ENCODE peak calls at places on chromosomes 4 and X, in five cellular contexts. P, D, N, G and H are unnamed samples.

GRCh38 chrX:18377802-18378201 is 23.3 kb upstream of the SCML2 start:
- DNase-seq in P (no peak), D (peak), N (peak), G (no peak), H (no peak)

GRCh38 chrX:48492293-48492910 is 16.4 kb upstream of the PORCN start:
- DNase-seq in P (no peak), D (peak), N (no peak), G (no peak), H (no peak)

GRCh38 chr4:41977709-41978108 is 3.8 kb upstream of the DCAF4L1 start:
- DNase-seq in P (no peak), D (peak), N (no peak), G (no peak), H (no peak)

GRCh38 chr4:125313497-125313896 is 1.3 kb upstream of the FAT4 start:
- DNase-seq in P (no peak), D (peak), N (peak), G (no peak), H (no peak)

GRCh38 chrX:2526390-2526789 is 25.6 kb upstream of the DHRSX start:
- DNase-seq in P (no peak), D (no peak), N (no peak), G (no peak), H (no peak)

GRCh38 chr4:84971319-84971932 is 4.9 kb upstream of the WDFY3 start:
- DNase-seq in P (no peak), D (peak), N (peak), G (no peak), H (no peak)

GRCh38 chr4:16199132-16199531 is 27.1 kb downstream of the TAPT1 start:
- DNase-seq in P (no peak), D (peak), N (peak), G (no peak), H (no peak)

GRCh38 chr4:81631958-81632439 is 160.3 kb upstream of the RASGEF1B start:
- DNase-seq in P (no peak), D (peak), N (peak), G (no peak), H (no peak)

GRCh38 chr4:82984459-82984858 is 26.2 kb downstream of the LIN54 start:
- DNase-seq in P (no peak), D (peak), N (peak), G (no peak), H (no peak)

GRCh38 chrX:76453737-76454406 is 26.4 kb downstream of the MAGEE1 start:
- DNase-seq in P (peak), D (no peak), N (no peak), G (no peak), H (no peak)

GRCh38 chrX:104254442-104255115 is at the start of gene ESX1:
- DNase-seq in P (no peak), D (peak), N (peak), G (no peak), H (no peak)

GRCh38 chr4:138090145-138090917 is 151.8 kb downstream of the SLC7A11 start:
- DNase-seq in P (peak), D (peak), N (peak), G (peak), H (peak)

GRCh38 chrX:85243761-85244410 is at the start of the genes SATL1 and ZNF711:
- DNase-seq in P (peak), D (peak), N (peak), G (peak), H (peak)

GRCh38 chrX:10156199-10157031 is at the start of gene CLCN4:
- DNase-seq in P (peak), D (peak), N (no peak), G (peak), H (peak)

GRCh38 chrX:129833153-129834004 is 10.3 kb downstream of the ZDHHC9 start:
- DNase-seq in P (no peak), D (peak), N (no peak), G (no peak), H (peak)

GRCh38 chrX:18899796-18900380 is 84.0 kb downstream of the PHKA2 start:
- DNase-seq in P (no peak), D (peak), N (peak), G (no peak), H (no peak)

GRCh38 chr4:100049872-100050271 is 99.8 kb upstream of the H2AZ1 start:
- DNase-seq in P (no peak), D (no peak), N (no peak), G (no peak), H (no peak)

GRCh38 chrX:150182176-150182575 is 180.9 kb upstream of the MAMLD1 start:
- DNase-seq in P (no peak), D (no peak), N (no peak), G (no peak), H (no peak)

GRCh38 chr4:103075894-103076776 is at the start of gene SLC9B2:
- DNase-seq in P (peak), D (peak), N (peak), G (peak), H (peak)

GRCh38 chr4:44425614-44426208 is 22.9 kb downstream of the KCTD8 start:
- DNase-seq in P (no peak), D (no peak), N (peak), G (no peak), H (peak)

GRCh38 chr4:152819026-152819645 is 39.4 kb downstream of the ARFIP1 start:
- DNase-seq in P (no peak), D (no peak), N (no peak), G (no peak), H (peak)

GRCh38 chrX:9855536-9856320 is 69.5 kb downstream of the SHROOM2 start:
- DNase-seq in P (no peak), D (peak), N (no peak), G (no peak), H (no peak)

GRCh38 chr4:34953145-34953799 is 1291.0 kb downstream of the ARAP2 start:
- DNase-seq in P (no peak), D (no peak), N (peak), G (no peak), H (no peak)

GRCh38 chr4:168257663-168258235 is 60.8 kb downstream of the DDX60 start:
- DNase-seq in P (no peak), D (no peak), N (no peak), G (no peak), H (no peak)

GRCh38 chrX:132023117-132023895 is at the start of gene STK26:
- DNase-seq in P (peak), D (peak), N (peak), G (peak), H (peak)
- H3K27ac ChIP-seq in P (peak), D (no peak), N (peak), G (peak), H (no peak)

DNA sequence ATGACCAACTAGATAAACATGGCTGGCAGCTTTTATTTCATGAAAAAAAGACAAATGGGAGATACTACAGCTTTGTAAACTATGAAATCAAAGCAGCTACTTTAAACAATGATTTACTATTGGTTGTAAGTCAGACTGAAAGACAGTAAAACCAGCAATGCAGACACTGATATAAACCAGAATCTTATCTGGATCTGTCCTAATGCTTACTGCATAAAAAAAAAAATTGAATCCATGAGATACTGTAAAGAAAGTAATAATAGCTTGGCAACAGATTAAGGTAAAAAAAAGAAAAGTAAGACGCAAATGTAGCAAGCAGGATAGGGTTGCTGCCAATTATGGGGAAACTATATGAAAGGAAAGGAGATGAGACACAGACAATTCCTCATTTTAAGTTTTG is 7.3 kb downstream of the LCORL start:
- DNase-seq in P (no peak), D (no peak), N (no peak), G (no peak), H (no peak)
- H3K27ac ChIP-seq in P (no peak), D (no peak), N (no peak), G (no peak), H (no peak)

GRCh38 chrX:13515181-13515930 is 54.0 kb upstream of the EGFL6 start:
- DNase-seq in P (no peak), D (no peak), N (peak), G (no peak), H (no peak)

GRCh38 chrX:13520931-13521330 is 48.5 kb upstream of the EGFL6 start:
- DNase-seq in P (no peak), D (no peak), N (no peak), G (no peak), H (no peak)

GRCh38 chrX:13518126-13518525 is 51.3 kb upstream of the EGFL6 start:
- DNase-seq in P (no peak), D (no peak), N (no peak), G (no peak), H (no peak)

DNA sequence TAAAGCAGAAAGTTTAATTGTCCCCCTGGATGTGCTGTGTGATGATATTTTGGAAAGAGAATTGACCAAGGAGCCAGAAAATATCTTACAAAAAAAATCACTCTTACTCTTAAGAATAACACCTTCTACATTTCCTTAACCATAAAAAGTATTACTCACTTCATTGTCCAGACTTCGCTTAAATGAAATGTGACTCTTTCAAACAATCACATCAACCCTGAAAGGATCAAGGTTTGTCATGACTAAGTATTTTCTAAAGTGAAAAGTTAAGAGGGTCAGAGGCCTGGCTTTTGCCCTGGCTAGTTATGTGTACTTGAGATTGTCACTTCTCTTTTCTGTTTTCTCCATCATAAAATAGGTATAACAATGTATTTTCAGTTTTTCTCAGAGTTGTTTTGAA is 49.0 kb upstream of the EGFL6 start:
- DNase-seq in P (no peak), D (no peak), N (no peak), G (no peak), H (no peak)
- H3K27ac ChIP-seq in P (no peak), D (no peak), N (no peak), G (no peak), H (no peak)

GRCh38 chrX:42707742-42708141 is 70.2 kb downstream of the PPP1R2C start:
- DNase-seq in P (no peak), D (no peak), N (no peak), G (no peak), H (no peak)
- H3K27ac ChIP-seq in P (peak), D (no peak), N (no peak), G (no peak), H (no peak)

GRCh38 chr4:78513411-78513975 is 38.1 kb upstream of the ANXA3 start:
- DNase-seq in P (no peak), D (no peak), N (no peak), G (no peak), H (no peak)

GRCh38 chr4:78510108-78510507 is 41.5 kb upstream of the ANXA3 start:
- DNase-seq in P (no peak), D (no peak), N (no peak), G (no peak), H (no peak)

GRCh38 chr4:78512357-78512920 is 39.1 kb upstream of the ANXA3 start:
- DNase-seq in P (no peak), D (no peak), N (no peak), G (no peak), H (no peak)

GRCh38 chr4:78510681-78511080 is 40.9 kb upstream of the ANXA3 start:
- DNase-seq in P (no peak), D (no peak), N (no peak), G (no peak), H (no peak)

DNA sequence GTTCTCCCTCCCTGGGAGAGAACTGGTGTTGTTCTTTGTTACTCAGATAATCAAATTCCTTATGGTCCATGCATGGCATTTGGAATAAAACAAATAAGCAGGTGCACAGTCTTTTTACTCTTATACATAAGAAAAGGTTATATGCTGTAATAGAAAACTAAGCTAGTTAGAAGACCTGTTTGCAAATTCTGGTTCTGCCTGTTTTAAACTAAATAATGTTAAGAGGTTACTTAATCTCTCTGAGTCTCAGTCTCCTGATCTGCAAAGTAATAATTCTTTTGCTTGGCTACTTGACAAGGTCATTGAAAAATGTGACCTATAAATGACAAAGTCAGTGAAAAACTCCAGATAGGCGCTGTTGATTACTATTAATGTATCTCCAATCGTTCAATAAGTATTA is 42.5 kb upstream of the ANXA3 start:
- DNase-seq in P (no peak), D (no peak), N (no peak), G (no peak), H (no peak)
- H3K27ac ChIP-seq in P (no peak), D (no peak), N (no peak), G (no peak), H (no peak)

GRCh38 chr4:37561196-37561802 is 124.9 kb downstream of the RELL1 start:
- DNase-seq in P (no peak), D (no peak), N (no peak), G (no peak), H (no peak)

GRCh38 chr4:37567781-37568180 is 118.4 kb downstream of the RELL1 start:
- DNase-seq in P (no peak), D (no peak), N (no peak), G (no peak), H (no peak)

GRCh38 chr4:37562592-37562991 is 123.6 kb downstream of the RELL1 start:
- DNase-seq in P (no peak), D (no peak), N (no peak), G (no peak), H (no peak)

DNA sequence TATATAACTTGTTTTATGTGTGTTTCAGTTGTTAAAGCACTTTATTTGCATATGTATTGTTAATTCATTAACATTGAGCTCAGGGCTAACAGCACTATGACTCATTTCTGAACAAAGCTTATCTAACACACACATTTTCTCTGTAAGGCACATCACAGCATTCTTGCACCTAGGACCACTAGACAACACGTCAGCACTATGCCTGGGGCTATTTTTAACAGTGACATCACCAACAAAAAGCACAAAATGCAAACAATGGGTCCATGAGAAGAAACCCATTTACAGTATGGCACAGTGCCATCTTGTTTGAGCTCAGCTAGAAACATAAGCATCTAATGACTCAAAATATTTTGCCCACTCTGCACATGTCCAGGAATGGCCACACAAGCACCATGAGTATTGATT is 124.4 kb downstream of the RELL1 start:
- DNase-seq in P (no peak), D (peak), N (peak), G (no peak), H (no peak)
- H3K27ac ChIP-seq in P (no peak), D (no peak), N (no peak), G (no peak), H (no peak)

DNA sequence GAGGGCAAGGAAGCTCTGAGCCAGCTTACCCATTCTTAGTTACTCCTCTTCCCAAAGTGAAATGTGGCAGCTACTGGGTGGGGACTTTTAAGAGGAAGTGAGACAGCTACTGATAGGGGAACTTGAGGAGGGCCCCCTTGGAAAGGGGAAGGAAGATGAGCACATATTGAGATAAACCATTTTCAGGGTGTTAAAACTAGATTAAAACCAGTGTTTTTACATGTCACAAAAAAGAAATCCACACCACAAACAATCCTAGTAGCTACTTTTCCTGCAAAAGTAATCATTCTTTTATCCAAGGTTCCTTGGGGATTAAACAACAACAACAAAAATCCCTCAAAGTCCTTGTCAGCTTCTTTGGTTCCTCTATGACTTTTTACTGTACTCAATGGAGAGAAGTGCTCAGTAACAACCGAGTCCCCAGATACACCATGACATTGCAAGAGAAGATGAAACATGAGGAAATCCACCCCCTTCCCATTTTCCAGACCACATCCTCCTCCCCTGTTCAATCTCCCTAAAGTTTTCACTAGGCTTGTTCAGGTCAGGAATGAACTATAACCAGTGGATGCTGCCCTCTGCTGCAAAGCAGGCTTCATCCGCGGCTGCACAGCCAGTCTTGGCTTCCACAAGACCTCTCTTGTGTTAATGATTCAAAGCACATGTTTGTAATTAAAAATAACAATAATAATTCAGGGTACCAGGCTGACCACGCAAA is 113.5 kb upstream of the TMEM164 start:
- DNase-seq in P (no peak), D (peak), N (no peak), G (no peak), H (peak)
- H3K27ac ChIP-seq in P (no peak), D (no peak), N (no peak), G (no peak), H (no peak)